ENCODE peak calls at places on chromosomes 6 and 20, in six cellular contexts. L is PC-3, B is tibial artery, T is tibial nerve, H is neuronal stem cell, N is body of pancreas. U is an unnamed sample.
A peak's percentile ranks its signal among the peaks of the same experiment; 100 is the strongest.

GRCh38 chr6:16141514-16141913 is 12.6 kb downstream of the MYLIP start:
- DNase-seq in L (no peak), B (no peak), T (no peak), H (no peak), N (no peak), U (no peak)

GRCh38 chr6:165662671-165663282 is at the start of gene PDE10A:
- DNase-seq in L (no peak), B (peak; percentile 74), T (no peak), H (peak; percentile 68), N (no peak), U (no peak)

GRCh38 chr6:127297502-127298070 is 30.9 kb downstream of the RNF146 start:
- DNase-seq in L (no peak), B (no peak), T (no peak), H (no peak), N (no peak), U (no peak)

GRCh38 chr6:31652925-31653724 is 664 bp upstream of the BAG6 start:
- DNase-seq in L (no peak), B (peak; percentile 93), T (peak; percentile 80), H (peak; percentile 21), N (peak; percentile 92), U (no peak)

GRCh38 chr6:21780601-21781000 is 187.1 kb downstream of the SOX4 start:
- DNase-seq in L (no peak), B (no peak), T (no peak), H (no peak), N (no peak), U (no peak)

GRCh38 chr20:14449323-14449722 is 111.9 kb upstream of the FLRT3 start:
- DNase-seq in L (peak; percentile 91), B (no peak), T (no peak), H (no peak), N (no peak), U (no peak)

GRCh38 chr20:8720089-8720488 is 348.8 kb upstream of the PLCB4 start:
- DNase-seq in L (no peak), B (no peak), T (no peak), H (no peak), N (no peak), U (no peak)

GRCh38 chr6:110628330-110628729 is 151.9 kb upstream of the SLC22A16 start:
- DNase-seq in L (peak; percentile 63), B (no peak), T (no peak), H (no peak), N (no peak), U (no peak)

GRCh38 chr20:33727806-33728205 is 4.0 kb upstream of the ZNF341 start:
- DNase-seq in L (no peak), B (no peak), T (no peak), H (no peak), N (no peak), U (no peak)

GRCh38 chr6:167567142-167568033 is 242.5 kb downstream of the TTLL2 start:
- DNase-seq in L (peak; percentile 4), B (no peak), T (peak; percentile 74), H (no peak), N (no peak), U (no peak)

GRCh38 chr20:5734559-5735137 is 15.6 kb upstream of the SHLD1 start:
- DNase-seq in L (peak; percentile 48), B (no peak), T (no peak), H (no peak), N (no peak), U (no peak)
- H3K4me1 ChIP-seq in L (peaks cover 35% of the 10 kb centered on the region), B (no peaks in the 10 kb centered on the region), T (no peaks in the 10 kb centered on the region), H (peaks cover 17% of the 10 kb centered on the region), N (no peaks in the 10 kb centered on the region), U (no peaks in the 10 kb centered on the region)

GRCh38 chr6:107704377-107705013 is 119.6 kb downstream of the SCML4 start:
- DNase-seq in L (peak; percentile 51), B (no peak), T (no peak), H (peak; percentile 54), N (peak; percentile 35), U (no peak)
- H3K4me3 ChIP-seq in L (peak overlapping the region; percentile 15), B (no peak overlapping the region), T (no peak overlapping the region), H (no peak overlapping the region), N (no peak overlapping the region), U (no peak overlapping the region)

GRCh38 chr6:146891615-146892265 is 293.0 kb downstream of the ADGB start:
- DNase-seq in L (no peak), B (no peak), T (no peak), H (no peak), N (no peak), U (no peak)

GRCh38 chr6:146889303-146889702 is 290.5 kb downstream of the ADGB start:
- DNase-seq in L (no peak), B (no peak), T (no peak), H (no peak), N (no peak), U (no peak)

GRCh38 chr6:146890644-146891434 is 292.1 kb downstream of the ADGB start:
- DNase-seq in L (no peak), B (no peak), T (no peak), H (no peak), N (no peak), U (no peak)

GRCh38 chr6:146892283-146892612 is 293.5 kb downstream of the ADGB start:
- DNase-seq in L (no peak), B (no peak), T (no peak), H (no peak), N (no peak), U (no peak)

GRCh38 chr6:146890172-146890571 is 291.4 kb downstream of the ADGB start:
- DNase-seq in L (no peak), B (no peak), T (no peak), H (no peak), N (no peak), U (no peak)
- H3K4me1 ChIP-seq in L (peaks cover 6% of the 10 kb centered on the region), B (no peaks in the 10 kb centered on the region), T (no peaks in the 10 kb centered on the region), H (peaks cover 1% of the 10 kb centered on the region), N (no peaks in the 10 kb centered on the region), U (no peaks in the 10 kb centered on the region)

DNA sequence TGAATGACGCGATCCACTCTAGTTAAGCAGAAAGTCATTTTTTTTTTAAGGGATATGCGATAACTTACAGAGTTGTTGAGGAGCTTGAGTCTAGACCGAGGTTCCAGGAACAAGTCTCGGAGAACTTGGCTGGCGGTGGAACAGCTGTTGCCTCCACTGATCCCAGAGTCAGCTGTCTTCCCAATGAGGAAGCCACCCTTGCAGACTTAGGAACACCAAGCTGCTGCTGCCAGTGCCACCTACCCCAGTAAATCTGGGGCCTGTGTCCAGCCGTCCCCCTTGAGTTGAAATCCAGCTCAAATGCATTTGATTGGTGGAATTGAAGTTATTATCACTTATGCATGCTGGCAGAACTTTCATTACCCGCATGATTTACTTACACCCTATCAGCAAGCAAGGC is 6.7 kb downstream of the PFDN4 start:
- DNase-seq in L (no peak), B (no peak), T (no peak), H (no peak), N (no peak), U (no peak)
- H3K4me3 ChIP-seq in L (no peak overlapping the region), B (no peak overlapping the region), T (no peak overlapping the region), H (no peak overlapping the region), N (no peak overlapping the region), U (no peak overlapping the region)

GRCh38 chr20:17614176-17614811 is 44.4 kb downstream of the DSTN start:
- DNase-seq in L (no peak), B (peak; percentile 95), T (no peak), H (no peak), N (peak; percentile 79), U (no peak)
- H3K4me1 ChIP-seq in L (no peaks in the 10 kb centered on the region), B (peaks cover 83% of the 10 kb centered on the region), T (no peaks in the 10 kb centered on the region), H (peaks cover 3% of the 10 kb centered on the region), N (peaks cover 80% of the 10 kb centered on the region), U (peaks cover 4% of the 10 kb centered on the region)

DNA sequence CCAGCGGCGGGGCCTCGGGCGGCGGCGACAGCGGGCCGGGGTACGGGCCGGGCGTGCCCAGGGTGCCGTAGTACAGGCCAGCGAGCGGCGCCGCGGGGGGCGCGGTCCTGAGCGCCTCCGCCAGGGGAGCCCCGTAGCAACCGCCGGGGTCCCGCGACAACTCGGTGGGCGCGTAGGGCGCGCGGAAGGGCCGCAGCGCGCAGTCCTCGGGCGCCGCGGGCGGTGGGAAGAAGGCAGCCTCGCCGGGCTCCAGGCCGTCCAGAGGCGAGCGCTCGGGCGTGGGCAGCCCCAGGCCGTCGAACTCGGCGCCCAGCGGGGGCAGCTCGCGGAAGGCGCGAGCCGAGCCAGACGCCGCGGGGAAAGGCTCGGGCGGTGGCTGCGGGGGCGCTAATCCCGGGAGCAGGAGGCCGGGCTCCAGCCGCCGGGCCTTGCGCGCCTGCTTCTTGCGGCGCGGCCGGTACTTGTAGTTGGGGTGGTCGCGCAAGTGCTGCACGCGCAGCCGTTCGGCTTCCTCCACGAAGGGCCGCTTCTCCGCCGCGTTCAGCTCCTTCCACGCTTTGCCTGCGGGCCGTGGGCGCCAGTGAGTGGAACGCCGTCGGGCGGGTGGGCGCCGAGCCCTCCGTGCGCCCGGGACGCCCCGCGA is 916 bp downstream of the SOX18 start:
- DNase-seq in L (no peak), B (no peak), T (no peak), H (no peak), N (no peak), U (no peak)
- H3K4me3 ChIP-seq in L (no peak overlapping the region), B (peak overlapping the region; percentile 32), T (peak overlapping the region; percentile 47), H (no peak overlapping the region), N (no peak overlapping the region), U (peak overlapping the region; percentile 1)

DNA sequence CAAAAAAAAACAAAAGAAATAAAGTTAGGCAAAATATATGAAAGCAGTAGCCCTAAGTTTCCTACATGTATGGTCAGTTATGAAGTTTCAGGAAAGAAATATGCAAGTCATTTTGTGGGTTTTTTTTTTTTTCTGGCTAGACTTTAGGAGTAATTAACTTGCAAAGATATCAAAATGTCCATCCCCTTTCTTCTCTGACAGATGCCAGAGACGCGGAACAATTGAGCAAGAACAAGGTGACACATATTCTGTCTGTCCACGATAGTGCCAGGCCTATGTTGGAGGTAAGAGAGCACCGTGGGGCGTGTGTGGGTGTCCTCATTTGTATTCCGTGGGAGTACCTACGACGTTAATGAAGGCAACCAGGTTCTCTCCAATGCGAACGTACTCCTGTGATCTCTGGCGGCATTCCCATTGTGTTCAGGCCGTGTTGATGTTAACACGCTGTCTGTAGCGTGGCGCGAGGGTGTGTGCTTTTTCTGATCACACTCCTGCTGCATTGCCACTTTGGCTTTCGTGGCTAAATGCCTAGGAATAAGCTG is 19.5 kb downstream of the DUSP22 start:
- DNase-seq in L (no peak), B (no peak), T (no peak), H (no peak), N (no peak), U (no peak)
- H3K4me1 ChIP-seq in L (no peaks in the 10 kb centered on the region), B (no peaks in the 10 kb centered on the region), T (peaks cover 9% of the 10 kb centered on the region), H (peaks cover 4% of the 10 kb centered on the region), N (peaks cover 6% of the 10 kb centered on the region), U (peaks cover 2% of the 10 kb centered on the region)

GRCh38 chr6:149065658-149066556 is 251.6 kb upstream of the TAB2 start:
- DNase-seq in L (no peak), B (no peak), T (no peak), H (no peak), N (peak; percentile 62), U (no peak)
- H3K4me3 ChIP-seq in L (no peak overlapping the region), B (no peak overlapping the region), T (peak overlapping the region; percentile 1), H (no peak overlapping the region), N (no peak overlapping the region), U (no peak overlapping the region)